ENCODE peak calls at places on chromosomes 16 and 17, in seven cellular contexts. J is A673, W is cardiac muscle cell, F is right cardiac atrium, Y is psoas muscle, S is kidney, A is pancreas. X is an unnamed sample.

GRCh38 chr16:56289412-56289811 is 98.1 kb downstream of the GNAO1 start:
- DNase-seq in S (no peak), W (no peak), J (no peak), A (no peak), F (no peak), Y (no peak), X (no peak)

GRCh38 chr17:27346228-27346899 is 52.5 kb downstream of the WSB1 start:
- DNase-seq in F (no peak), Y (no peak), J (no peak), S (no peak), W (peak; percentile 44), A (no peak), X (no peak)

GRCh38 chr16:88468289-88469129 is 15.4 kb downstream of the ZFPM1 start:
- DNase-seq in J (peak; percentile 80), A (no peak), F (peak; percentile 85), Y (no peak), W (peak; percentile 58), S (no peak), X (peak; percentile 100)

GRCh38 chr17:50593321-50593720 is 32.8 kb downstream of the CACNA1G start:
- DNase-seq in F (peak; percentile 82), W (no peak), Y (no peak), S (no peak), A (peak; percentile 79), J (no peak), X (peak; percentile 92)

GRCh38 chr17:14434506-14434905 is 133.6 kb downstream of the HS3ST3B1 start:
- DNase-seq in F (no peak), S (no peak), W (no peak), J (no peak), A (no peak), Y (no peak), X (no peak)

GRCh38 chr17:45265823-45266222 is 3.9 kb upstream of the SPATA32 start:
- DNase-seq in A (no peak), F (no peak), J (no peak), W (peak; percentile 74), S (no peak), Y (peak; percentile 76), X (no peak)

GRCh38 chr16:89098767-89099430 is 5.2 kb downstream of the ACSF3 start:
- DNase-seq in S (no peak), W (no peak), F (peak; percentile 59), Y (no peak), J (no peak), A (no peak), X (no peak)

GRCh38 chr17:27532269-27533067 is 76.2 kb downstream of the KSR1 start:
- DNase-seq in J (peak; percentile 21), A (peak; percentile 75), W (peak; percentile 70), F (peak; percentile 65), S (no peak), Y (no peak), X (no peak)

GRCh38 chr17:50953831-50954601 is 87.9 kb upstream of the TOB1 start:
- DNase-seq in A (no peak), W (peak; percentile 70), S (peak; percentile 87), J (peak; percentile 61), Y (peak; percentile 84), F (peak; percentile 79), X (peak; percentile 77)

GRCh38 chr17:43482103-43483012 is 1.4 kb upstream of the DHX8 start:
- DNase-seq in A (peak; percentile 15), Y (no peak), F (no peak), S (no peak), W (no peak), J (no peak), X (no peak)

GRCh38 chr16:82655315-82655714 is 28.5 kb downstream of the CDH13 start:
- DNase-seq in J (peak; percentile 23), A (no peak), S (no peak), W (peak; percentile 81), F (no peak), Y (no peak), X (no peak)

GRCh38 chr16:85686912-85687591 is 1.7 kb downstream of the GINS2 start:
- DNase-seq in A (no peak), Y (no peak), S (peak; percentile 29), W (no peak), F (peak; percentile 34), J (no peak), X (peak; percentile 66)

GRCh38 chr17:60749050-60749449 is 71.4 kb downstream of the BCAS3 start:
- DNase-seq in J (no peak), S (no peak), Y (no peak), F (no peak), A (no peak), W (no peak), X (no peak)

GRCh38 chr17:32264140-32264799 is 1.4 kb upstream of the RHBDL3 start:
- DNase-seq in A (no peak), S (peak; percentile 29), W (no peak), F (no peak), J (no peak), Y (no peak), X (peak; percentile 75)

GRCh38 chr17:41452276-41452675 is 11.5 kb upstream of the KRT38 start:
- DNase-seq in A (no peak), W (no peak), S (no peak), F (no peak), Y (no peak), J (no peak), X (no peak)

GRCh38 chr17:41451154-41451728 is 10.5 kb upstream of the KRT38 start:
- DNase-seq in F (no peak), Y (no peak), W (peak; percentile 21), A (no peak), S (no peak), J (no peak), X (no peak)

GRCh38 chr17:41456206-41456605 is 11.0 kb downstream of the KRT32 start:
- DNase-seq in F (no peak), J (no peak), A (no peak), W (no peak), S (no peak), Y (no peak), X (peak; percentile 74)

GRCh38 chr17:41455236-41455635 is 11.9 kb downstream of the KRT32 start:
- DNase-seq in S (no peak), J (no peak), A (no peak), W (no peak), Y (no peak), F (no peak), X (no peak)

DNA sequence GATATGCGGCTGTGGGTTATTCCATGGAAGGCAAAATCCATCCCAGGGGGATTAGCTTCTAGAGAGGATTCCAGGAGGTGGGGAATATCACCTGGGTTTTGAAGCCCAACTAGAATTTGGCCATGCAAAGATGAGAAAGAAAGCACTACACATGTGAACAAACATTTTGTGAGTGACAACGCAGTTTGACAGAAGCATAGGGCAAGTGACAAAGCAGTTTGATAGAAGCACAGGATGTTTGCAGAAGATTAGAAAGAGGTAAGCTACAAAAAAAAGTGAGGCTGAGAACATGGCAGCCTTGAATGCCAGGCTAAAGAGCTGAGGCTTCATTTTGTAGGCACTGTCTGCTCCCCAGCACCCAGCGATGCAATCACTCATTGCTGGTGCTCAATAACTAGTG is 12.3 kb upstream of the KRT38 start:
- DNase-seq in J (no peak), Y (no peak), W (no peak), A (no peak), F (no peak), S (no peak), X (no peak)
- H3K4me3 ChIP-seq in J (no peak overlapping the region), Y (no peak overlapping the region), W (no peak overlapping the region), A (no peak overlapping the region), F (no peak overlapping the region), S (no peak overlapping the region), X (no peak overlapping the region)

GRCh38 chr16:71930013-71930563 is 34.8 kb downstream of the IST1 start:
- DNase-seq in A (no peak), F (no peak), J (no peak), Y (no peak), W (no peak), S (no peak), X (no peak)
- H3K4me3 ChIP-seq in A (no peak overlapping the region), F (no peak overlapping the region), J (no peak overlapping the region), Y (no peak overlapping the region), W (no peak overlapping the region), S (no peak overlapping the region), X (no peak overlapping the region)

DNA sequence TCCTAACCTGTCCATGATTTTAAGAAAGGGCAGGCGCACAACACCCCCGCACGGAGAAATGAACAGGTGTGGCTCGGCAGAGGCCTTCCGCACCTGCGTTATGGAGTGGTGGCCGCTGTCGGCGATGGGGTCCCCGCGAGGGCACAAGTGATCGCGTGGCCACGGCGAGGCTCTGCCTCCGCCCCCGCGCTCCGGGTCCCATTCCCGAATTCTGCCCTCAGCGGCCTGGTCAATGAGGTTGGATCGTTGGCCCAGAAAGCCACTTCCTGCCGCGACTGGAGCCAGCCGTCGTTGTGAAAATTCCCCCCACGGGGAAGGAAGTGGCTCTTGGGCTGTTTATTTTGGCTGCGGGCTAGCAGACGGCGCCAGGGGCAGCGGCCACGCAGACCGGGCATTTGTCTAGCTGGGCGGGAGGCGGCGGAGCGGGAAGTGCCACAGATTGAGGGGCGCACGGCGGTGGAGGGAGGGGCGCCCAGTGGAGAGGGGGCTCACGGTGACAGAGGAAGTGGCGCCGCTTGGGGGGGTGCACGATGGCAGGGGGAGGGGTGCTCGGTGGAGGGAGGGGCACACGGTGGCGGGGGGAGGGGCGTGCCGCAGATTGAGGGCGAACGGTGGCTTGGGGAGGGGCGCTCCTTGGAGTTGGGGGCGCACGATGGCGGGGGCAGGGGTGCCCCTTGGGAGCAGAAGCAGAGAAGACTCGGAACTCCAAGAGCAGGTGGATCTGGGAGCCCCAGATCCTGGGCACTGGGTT is 25.0 kb downstream of the MRC2 start:
- DNase-seq in F (peak; percentile 95), J (peak; percentile 24), W (peak; percentile 75), Y (peak; percentile 84), A (peak; percentile 68), S (peak; percentile 93), X (peak; percentile 85)
- H3K4me3 ChIP-seq in F (peak overlapping the region; percentile 44), J (peak overlapping the region; percentile 57), W (peak overlapping the region; percentile 25), Y (peak overlapping the region; percentile 58), A (peak overlapping the region; percentile 60), S (peak overlapping the region; percentile 19), X (peak overlapping the region; percentile 64)

GRCh38 chr17:81869221-81870154 is 1.6 kb downstream of the ARHGDIA start:
- DNase-seq in Y (no peak), F (peak; percentile 86), W (peak; percentile 50), S (peak; percentile 86), A (peak; percentile 63), J (peak; percentile 61), X (peak; percentile 95)

GRCh38 chr17:81867952-81868673 is 3.0 kb downstream of the ARHGDIA start:
- DNase-seq in F (peak; percentile 75), J (no peak), S (peak; percentile 77), Y (no peak), W (no peak), A (peak; percentile 61), X (no peak)

GRCh38 chr17:81867123-81867951 is 3.8 kb downstream of the ARHGDIA start:
- DNase-seq in J (peak; percentile 57), W (peak; percentile 78), F (peak; percentile 74), S (peak; percentile 81), Y (no peak), A (peak; percentile 70), X (peak; percentile 71)

GRCh38 chr17:81870155-81870977 is 771 bp downstream of the ARHGDIA start:
- DNase-seq in W (peak; percentile 58), Y (no peak), S (no peak), J (peak; percentile 64), F (peak; percentile 83), A (peak; percentile 61), X (peak; percentile 82)

DNA sequence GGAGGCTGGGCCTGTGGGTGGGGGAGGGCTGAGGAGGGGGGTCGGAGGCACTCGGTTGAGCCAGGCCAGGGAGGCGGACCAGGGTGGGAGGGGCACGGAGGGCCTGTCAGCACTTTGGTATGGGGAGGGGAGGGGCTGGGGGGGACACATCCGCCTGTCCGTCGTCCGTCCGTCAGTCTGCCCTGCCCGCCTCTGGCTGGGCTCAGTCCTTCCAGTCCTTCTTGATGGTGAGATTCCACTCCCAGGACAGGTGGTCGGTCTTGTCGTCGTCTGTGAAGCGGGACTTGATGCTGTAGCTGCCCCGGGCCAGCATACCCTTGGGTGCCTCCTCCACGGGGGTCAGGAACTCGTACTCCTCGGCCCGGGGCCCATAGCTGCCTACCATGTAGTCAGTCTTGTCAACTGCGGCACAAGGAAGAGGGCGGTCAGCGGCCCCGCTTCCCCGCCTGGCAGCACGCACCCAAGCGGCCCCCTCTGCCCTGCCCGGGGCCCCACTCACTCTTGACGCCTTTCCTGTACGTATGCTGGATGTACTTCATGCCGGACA is 2.4 kb downstream of the ARHGDIA start:
- DNase-seq in F (peak; percentile 82), W (peak; percentile 92), A (peak; percentile 59), Y (peak; percentile 78), S (peak; percentile 88), J (no peak), X (peak; percentile 86)
- H3K4me3 ChIP-seq in F (no peak overlapping the region), W (no peak overlapping the region), A (peak overlapping the region; percentile 82), Y (peak overlapping the region; percentile 74), S (no peak overlapping the region), J (peak overlapping the region; percentile 80), X (no peak overlapping the region)

X was measured in H7.